ENCODE peak calls at places on chromosomes 13 and 19, in eight cellular contexts. S, D, K, R, X, A, M and V are unnamed samples.
A peak's percentile ranks its signal among the peaks of the same experiment; 100 is the strongest.

GRCh38 chr19:48501961-48502719 is 9.5 kb downstream of the LMTK3 start:
- DNase-seq in S (no peak), D (peak; percentile 86), K (peak; percentile 59), R (no peak), X (peak; percentile 46), A (peak; percentile 76), M (peak; percentile 98), V (peak; percentile 84)

GRCh38 chr13:30398601-30399072 is 23.7 kb upstream of the UBE2L5 start:
- DNase-seq in S (no peak), D (no peak), K (no peak), R (no peak), X (peak; percentile 47), A (no peak), M (no peak), V (no peak)

GRCh38 chr19:49331616-49332055 is 3.6 kb upstream of the CD37 start:
- DNase-seq in S (peak; percentile 83), D (peak; percentile 54), K (peak; percentile 43), R (no peak), X (peak; percentile 64), A (peak; percentile 43), M (no peak), V (peak; percentile 10)

GRCh38 chr19:41912899-41913475 is 15.3 kb downstream of the ERFL start:
- DNase-seq in S (no peak), D (no peak), K (no peak), R (no peak), X (no peak), A (peak; percentile 33), M (no peak), V (no peak)

GRCh38 chr19:10991521-10992081 is 30.8 kb downstream of the SMARCA4 start:
- DNase-seq in S (no peak), D (no peak), K (no peak), R (no peak), X (no peak), A (no peak), M (no peak), V (no peak)

GRCh38 chr19:29724102-29724641 is 9.1 kb upstream of the C19orf12 start:
- DNase-seq in S (peak; percentile 31), D (no peak), K (no peak), R (no peak), X (peak; percentile 16), A (no peak), M (no peak), V (no peak)

GRCh38 chr19:37991841-37992248 is 84.8 kb downstream of the SIPA1L3 start:
- DNase-seq in S (peak; percentile 35), D (no peak), K (no peak), R (no peak), X (no peak), A (no peak), M (peak; percentile 7), V (no peak)

GRCh38 chr13:30647824-30648521 is 30.3 kb downstream of the USPL1 start:
- DNase-seq in S (no peak), D (no peak), K (no peak), R (no peak), X (no peak), A (no peak), M (no peak), V (no peak)

GRCh38 chr13:22061371-22061805 is 390.5 kb downstream of the FGF9 start:
- DNase-seq in S (no peak), D (no peak), K (no peak), R (no peak), X (no peak), A (peak; percentile 44), M (no peak), V (no peak)

GRCh38 chr13:28251462-28251861 is 113.1 kb downstream of the PAN3 start:
- DNase-seq in S (no peak), D (no peak), K (no peak), R (no peak), X (no peak), A (no peak), M (no peak), V (no peak)

GRCh38 chr13:46751811-46752635 is 44.9 kb downstream of the ESD start:
- DNase-seq in S (peak; percentile 18), D (peak; percentile 66), K (no peak), R (no peak), X (no peak), A (peak; percentile 13), M (no peak), V (no peak)

GRCh38 chr13:101181076-101181685 is 235.1 kb downstream of the NALCN start:
- DNase-seq in S (no peak), D (no peak), K (no peak), R (no peak), X (no peak), A (no peak), M (no peak), V (peak; percentile 6)

GRCh38 chr13:45623516-45624090 is 8.1 kb upstream of the ERICH6B start:
- DNase-seq in S (peak; percentile 50), D (no peak), K (no peak), R (no peak), X (peak; percentile 21), A (no peak), M (no peak), V (no peak)